ENCODE peak calls at places on chromosomes 6 and 20, in eight cellular contexts. D is caudate nucleus, M is putamen, X is glutamatergic neuron, K is A172, R is memory B cell, Q is Right ventricle myocardium superior, I is cardiac muscle cell. G is an unnamed sample.

GRCh38 chr6:52647199-52647598 is 23.7 kb upstream of the TMEM14A start:
- DNase-seq in D (no peak), M (no peak), X (no peak), K (no peak), R (no peak), Q (no peak), I (no peak), G (no peak)

GRCh38 chr6:158775832-158776231 is 43.3 kb downstream of the EZR start:
- DNase-seq in D (no peak), M (no peak), X (no peak), K (no peak), R (no peak), Q (no peak), I (no peak), G (no peak)

GRCh38 chr6:120378582-120379220 is 955.6 kb downstream of the TBC1D32 start:
- DNase-seq in D (no peak), M (no peak), X (no peak), K (peak), R (no peak), Q (no peak), I (peak), G (no peak)

GRCh38 chr20:14877616-14878015 is 540.2 kb upstream of the FLRT3 start:
- DNase-seq in D (no peak), M (no peak), X (no peak), K (no peak), R (no peak), Q (no peak), I (no peak), G (no peak)

GRCh38 chr6:246349-246748 is 45.9 kb upstream of the DUSP22 start:
- DNase-seq in D (no peak), M (no peak), X (no peak), K (peak), R (no peak), Q (no peak), I (no peak), G (no peak)

GRCh38 chr6:97053643-97054411 is 129.3 kb downstream of the KLHL32 start:
- DNase-seq in D (no peak), M (no peak), X (no peak), K (no peak), R (no peak), Q (no peak), I (peak), G (peak)

GRCh38 chr20:48624315-48625020 is 203.3 kb downstream of the PREX1 start:
- DNase-seq in D (no peak), M (no peak), X (no peak), K (no peak), R (no peak), Q (no peak), I (no peak), G (no peak)

GRCh38 chr6:87588756-87589407 is 905 bp downstream of the RARS2 start:
- DNase-seq in D (no peak), M (no peak), X (no peak), K (no peak), R (no peak), Q (no peak), I (no peak), G (peak)

GRCh38 chr20:50931048-50931305 is 260 bp downstream of the ADNP start:
- DNase-seq in D (no peak), M (no peak), X (no peak), K (no peak), R (no peak), Q (no peak), I (no peak), G (no peak)

GRCh38 chr6:90284745-90285481 is 11.7 kb downstream of the BACH2 start:
- DNase-seq in D (no peak), M (peak), X (no peak), K (peak), R (no peak), Q (no peak), I (no peak), G (peak)

GRCh38 chr20:51163996-51164600 is 141.2 kb upstream of the KCNG1 start:
- DNase-seq in D (no peak), M (no peak), X (no peak), K (no peak), R (no peak), Q (no peak), I (no peak), G (no peak)

GRCh38 chr6:98633886-98634285 is 200.5 kb upstream of the POU3F2 start:
- DNase-seq in D (no peak), M (no peak), X (no peak), K (no peak), R (no peak), Q (no peak), I (no peak), G (no peak)

GRCh38 chr20:58075565-58075964 is 152.9 kb downstream of the ANKRD60 start:
- DNase-seq in D (no peak), M (no peak), X (no peak), K (no peak), R (peak), Q (no peak), I (no peak), G (no peak)

GRCh38 chr20:54167909-54168872 is 5.6 kb downstream of the CYP24A1 start:
- DNase-seq in D (no peak), M (no peak), X (no peak), K (peak), R (no peak), Q (no peak), I (no peak), G (peak)

GRCh38 chr20:24507182-24507853 is 37.9 kb downstream of the SYNDIG1 start:
- DNase-seq in D (no peak), M (no peak), X (no peak), K (no peak), R (no peak), Q (no peak), I (no peak), G (no peak)

GRCh38 chr20:9270831-9271230 is 201.9 kb downstream of the PLCB4 start:
- DNase-seq in D (no peak), M (no peak), X (no peak), K (no peak), R (no peak), Q (no peak), I (no peak), G (peak)

GRCh38 chr6:149086363-149086762 is 231.1 kb upstream of the TAB2 start:
- DNase-seq in D (no peak), M (no peak), X (no peak), K (no peak), R (no peak), Q (no peak), I (no peak), G (no peak)

GRCh38 chr6:148745926-148746325 is 904 bp upstream of the UST start:
- DNase-seq in D (no peak), M (no peak), X (no peak), K (no peak), R (no peak), Q (no peak), I (peak), G (no peak)

GRCh38 chr6:12404651-12405050 is 114.5 kb downstream of the EDN1 start:
- DNase-seq in D (no peak), M (no peak), X (no peak), K (no peak), R (no peak), Q (no peak), I (no peak), G (no peak)